ENCODE peak calls at places on chromosomes 7 and 10, in five cellular contexts. P is right atrium auricular region, A is progenitor cell of endocrine pancreas, Z is Calu3, I is WERI-Rb-1. M is an unnamed sample.

GRCh38 chr7:137874390-137874789 is 27.6 kb upstream of the DGKI start:
- DNase-seq in Z (no peak), P (no peak), A (no peak), I (no peak), M (peak)

GRCh38 chr10:62699148-62699547 is 105.4 kb upstream of the ADO start:
- DNase-seq in P (no peak), I (no peak), Z (no peak), A (no peak), M (no peak)

GRCh38 chr7:131627589-131628212 is 71.3 kb upstream of the PODXL start:
- DNase-seq in A (no peak), P (no peak), Z (no peak), I (no peak), M (no peak)

GRCh38 chr7:118169146-118169545 is 14.8 kb upstream of the LSM8 start:
- DNase-seq in Z (no peak), I (no peak), A (no peak), P (no peak), M (no peak)

GRCh38 chr7:50317221-50317678 is 12.7 kb downstream of the IKZF1 start:
- DNase-seq in I (no peak), P (no peak), A (no peak), Z (no peak), M (no peak)

GRCh38 chr10:7351905-7352304 is 58.9 kb downstream of the SFMBT2 start:
- DNase-seq in Z (no peak), A (no peak), P (no peak), I (no peak), M (no peak)

GRCh38 chr7:117951711-117952280 is 78.6 kb upstream of the CTTNBP2 start:
- DNase-seq in A (no peak), P (no peak), Z (no peak), I (no peak), M (no peak)

GRCh38 chr7:50411333-50412028 is 38.7 kb downstream of the FIGNL1 start:
- DNase-seq in A (no peak), P (no peak), I (no peak), Z (no peak), M (no peak)

GRCh38 chr10:45509491-45509890 is 135.5 kb downstream of the ALOX5 start:
- DNase-seq in Z (no peak), A (no peak), I (no peak), P (no peak), M (no peak)

GRCh38 chr10:118956253-118957140 is 73.0 kb upstream of the NANOS1 start:
- DNase-seq in P (peak), A (no peak), I (peak), Z (no peak), M (no peak)

GRCh38 chr10:132546567-132547420 is 9.2 kb downstream of the INPP5A start:
- DNase-seq in Z (no peak), P (no peak), I (no peak), A (no peak), M (no peak)

GRCh38 chr10:72688208-72688651 is 3.7 kb upstream of the MCU start:
- DNase-seq in I (no peak), P (no peak), Z (peak), A (no peak), M (peak)

GRCh38 chr7:151248191-151249033 is at the start of gene SMARCD3:
- DNase-seq in P (peak), Z (peak), I (peak), A (peak), M (no peak)

DNA sequence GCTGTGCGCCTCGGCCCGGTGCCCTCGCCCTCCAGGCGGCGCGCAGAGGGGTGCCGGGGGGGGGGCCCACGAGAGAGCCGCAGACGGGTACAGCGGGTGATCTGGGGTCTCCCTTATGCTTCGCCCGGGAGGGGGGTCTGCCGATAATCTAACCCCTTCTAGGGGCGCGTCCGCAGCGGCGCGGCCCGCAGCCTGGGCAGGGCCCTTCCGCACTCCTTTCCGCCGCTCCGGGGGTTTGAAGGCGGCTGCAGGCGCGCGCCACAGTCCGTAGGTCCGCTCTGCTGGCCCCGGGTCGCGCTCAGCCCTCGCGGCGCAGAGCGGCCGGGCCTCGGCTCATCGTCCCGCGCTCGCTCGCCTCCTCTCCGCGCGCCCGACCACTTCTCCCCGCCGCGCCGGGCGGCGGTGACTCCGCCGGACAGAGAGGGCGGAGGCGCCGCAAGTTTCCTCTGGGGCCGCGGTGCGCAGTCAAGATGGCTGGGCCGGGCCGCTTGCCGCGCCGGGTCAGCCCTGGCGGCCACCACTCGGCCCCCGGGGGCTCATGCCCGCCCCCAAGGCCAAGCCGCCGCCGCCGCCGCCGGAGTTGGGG is 573 bp downstream of the FZD8 start:
- DNase-seq in P (no peak), I (no peak), A (peak), Z (no peak), M (no peak)
- TF ChIP-seq CTCF in P (no peak), I (no peak), A (no peak), Z (no peak), M (no peak)

GRCh38 chr10:79581044-79581443 is 20.8 kb upstream of the SFTPA2 start:
- DNase-seq in P (no peak), Z (no peak), I (no peak), A (no peak), M (no peak)
- TF ChIP-seq CTCF in P (no peak), Z (no peak), I (no peak), A (no peak), M (no peak)

DNA sequence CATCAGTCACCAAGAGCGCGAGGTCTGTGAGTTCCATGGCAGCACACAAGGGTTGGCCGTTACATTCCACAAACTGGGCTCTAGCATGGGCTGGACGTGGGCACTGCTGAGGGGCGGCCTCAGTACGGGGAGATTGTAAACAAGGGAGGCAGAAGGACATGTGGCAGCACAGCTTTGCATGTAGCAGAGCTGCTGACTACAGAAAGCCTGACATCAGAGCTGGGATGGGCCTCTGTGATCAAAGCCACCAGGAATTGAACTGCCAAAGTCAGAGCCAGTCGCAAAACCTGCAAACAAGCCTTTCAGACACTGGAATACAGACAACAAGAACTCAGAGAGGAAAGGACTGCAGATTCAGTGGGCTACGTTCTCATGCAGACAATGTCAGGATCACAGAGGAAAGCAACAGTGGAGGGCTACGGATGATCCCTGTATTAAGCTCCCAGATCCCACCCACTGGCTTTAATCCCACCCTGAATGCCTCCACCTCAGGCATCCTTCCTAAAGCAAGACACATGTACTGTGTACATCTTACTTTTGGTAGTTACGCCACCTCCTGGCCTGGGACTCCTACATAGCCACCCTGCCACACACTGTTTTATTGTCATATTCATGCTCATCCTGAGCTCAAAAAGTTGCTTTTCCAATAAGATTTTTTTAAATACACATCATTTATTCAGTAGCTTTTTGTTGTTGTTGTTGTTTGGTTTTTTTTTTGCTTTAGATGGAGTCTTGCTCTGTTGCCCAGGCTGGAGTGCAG is 291.1 kb upstream of the IMMP2L start:
- DNase-seq in Z (no peak), P (no peak), A (no peak), I (peak), M (no peak)
- TF ChIP-seq CTCF in Z (no peak), P (no peak), A (peak), I (peak), M (peak)

GRCh38 chr7:70554646-70555045 is 577.3 kb upstream of the GALNT17 start:
- DNase-seq in I (no peak), A (no peak), Z (no peak), P (no peak), M (no peak)
- TF ChIP-seq CTCF in I (no peak), A (no peak), Z (no peak), P (no peak), M (no peak)